ENCODE peak calls at places on chromosomes 7 and 10, in seven cellular contexts. K is adrenal gland, W is NB4, V is fibroblast of the aortic adventitia, B is fibroblast of pulmonary artery, I is colonic mucosa, G is Panc1. Y is an unnamed sample.

GRCh38 chr7:38374507-38374906 is 101.1 kb upstream of the TARP start:
- DNase-seq in K (peak; percentile 62), W (peak; percentile 75), V (peak; percentile 48), B (peak; percentile 63), I (no peak), G (no peak), Y (peak; percentile 38)

GRCh38 chr7:133623716-133624115 is 370.8 kb downstream of the EXOC4 start:
- DNase-seq in K (no peak), W (no peak), V (no peak), B (no peak), I (no peak), G (no peak), Y (no peak)

GRCh38 chr7:81721428-81721827 is 48.4 kb downstream of the HGF start:
- DNase-seq in K (no peak), W (no peak), V (no peak), B (peak; percentile 17), I (no peak), G (no peak), Y (no peak)

GRCh38 chr7:153061913-153062528 is 302.5 kb downstream of the ACTR3B start:
- DNase-seq in K (peak; percentile 4), W (peak; percentile 48), V (no peak), B (no peak), I (no peak), G (no peak), Y (peak; percentile 1)

GRCh38 chr7:31370610-31371009 is 30.1 kb upstream of the NEUROD6 start:
- DNase-seq in K (no peak), W (no peak), V (peak; percentile 36), B (no peak), I (no peak), G (no peak), Y (no peak)

GRCh38 chr10:13238271-13239077 is 4.3 kb upstream of the UCMA start:
- DNase-seq in K (no peak), W (no peak), V (no peak), B (no peak), I (no peak), G (no peak), Y (no peak)

GRCh38 chr10:88097092-88097894 is 233.9 kb downstream of the PTEN start:
- DNase-seq in K (no peak), W (peak; percentile 67), V (no peak), B (peak; percentile 38), I (no peak), G (no peak), Y (no peak)

GRCh38 chr10:26903818-26904217 is 43.1 kb upstream of the ABI1 start:
- DNase-seq in K (no peak), W (no peak), V (no peak), B (no peak), I (no peak), G (no peak), Y (no peak)

GRCh38 chr7:71244023-71244422 is 112.1 kb downstream of the GALNT17 start:
- DNase-seq in K (no peak), W (no peak), V (no peak), B (no peak), I (no peak), G (no peak), Y (no peak)

GRCh38 chr10:112804036-112804435 is 146.0 kb upstream of the TCF7L2 start:
- DNase-seq in K (no peak), W (no peak), V (no peak), B (no peak), I (peak; percentile 71), G (no peak), Y (no peak)

GRCh38 chr10:10798543-10799192 is 219.0 kb upstream of the CELF2 start:
- DNase-seq in K (no peak), W (no peak), V (peak; percentile 61), B (no peak), I (no peak), G (no peak), Y (no peak)

GRCh38 chr10:114694735-114695134 is 36.7 kb upstream of the ABLIM1 start:
- DNase-seq in K (peak; percentile 49), W (peak; percentile 56), V (no peak), B (peak; percentile 41), I (peak; percentile 52), G (no peak), Y (peak; percentile 60)

GRCh38 chr7:95430864-95431263 is 4.0 kb downstream of the PON2 start:
- DNase-seq in K (no peak), W (no peak), V (no peak), B (peak; percentile 56), I (peak; percentile 50), G (no peak), Y (peak; percentile 95)

GRCh38 chr7:149317986-149318672 is 56.1 kb downstream of the ZNF783 start:
- DNase-seq in K (no peak), W (no peak), V (no peak), B (no peak), I (no peak), G (no peak), Y (no peak)

GRCh38 chr7:129054438-129055293 is at the start of gene TNPO3:
- DNase-seq in K (peak; percentile 95), W (peak; percentile 97), V (peak; percentile 92), B (peak; percentile 91), I (peak; percentile 98), G (peak; percentile 89), Y (peak; percentile 94)

GRCh38 chr10:62726142-62726541 is 78.4 kb upstream of the ADO start:
- DNase-seq in K (no peak), W (no peak), V (no peak), B (no peak), I (no peak), G (no peak), Y (no peak)

GRCh38 chr7:29325508-29325907 is 130.9 kb downstream of the CHN2 start:
- DNase-seq in K (no peak), W (no peak), V (no peak), B (no peak), I (peak; percentile 36), G (no peak), Y (no peak)

GRCh38 chr7:26388256-26388655 is 96.6 kb downstream of the SNX10 start:
- DNase-seq in K (no peak), W (peak; percentile 31), V (no peak), B (no peak), I (no peak), G (no peak), Y (no peak)

GRCh38 chr7:46754135-46754730 is 827.7 kb downstream of the TNS3 start:
- DNase-seq in K (no peak), W (no peak), V (peak; percentile 90), B (peak; percentile 62), I (no peak), G (no peak), Y (peak; percentile 81)

GRCh38 chr7:148264933-148265557 is 325.5 kb upstream of the C7orf33 start:
- DNase-seq in K (peak; percentile 21), W (peak; percentile 58), V (peak; percentile 33), B (peak; percentile 58), I (no peak), G (peak; percentile 25), Y (peak; percentile 51)

GRCh38 chr7:122546496-122546895 is 152.4 kb downstream of the RNF133 start:
- DNase-seq in K (peak; percentile 47), W (no peak), V (peak; percentile 27), B (peak; percentile 14), I (no peak), G (no peak), Y (peak; percentile 27)

GRCh38 chr7:12030116-12030515 is 181.0 kb upstream of the TMEM106B start:
- DNase-seq in K (no peak), W (no peak), V (peak; percentile 11), B (no peak), I (no peak), G (no peak), Y (no peak)

GRCh38 chr7:104106106-104106505 is 101.7 kb downstream of the ORC5 start:
- DNase-seq in K (no peak), W (peak; percentile 18), V (peak; percentile 46), B (peak; percentile 48), I (no peak), G (no peak), Y (peak; percentile 17)

GRCh38 chr10:98267894-98268693 is at the start of gene LOXL4:
- DNase-seq in K (peak; percentile 29), W (peak; percentile 78), V (peak; percentile 37), B (peak; percentile 7), I (no peak), G (no peak), Y (no peak)

GRCh38 chr10:117339569-117339968 is 35.7 kb downstream of the PDZD8 start:
- DNase-seq in K (peak; percentile 19), W (no peak), V (peak; percentile 70), B (peak; percentile 74), I (no peak), G (no peak), Y (peak; percentile 75)

GRCh38 chr7:148650232-148650858 is 48.4 kb upstream of the CUL1 start:
- DNase-seq in K (no peak), W (no peak), V (peak; percentile 66), B (peak; percentile 68), I (no peak), G (no peak), Y (no peak)

GRCh38 chr10:23075672-23076071 is 19.7 kb upstream of the MSRB2 start:
- DNase-seq in K (no peak), W (no peak), V (no peak), B (no peak), I (no peak), G (no peak), Y (no peak)

GRCh38 chr7:151859111-151859947 is 17.6 kb downstream of the PRKAG2 start:
- DNase-seq in K (no peak), W (no peak), V (no peak), B (no peak), I (no peak), G (no peak), Y (peak; percentile 30)

GRCh38 chr10:124152781-124153600 is 59.6 kb upstream of the CHST15 start:
- DNase-seq in K (peak; percentile 42), W (peak; percentile 36), V (peak; percentile 79), B (peak; percentile 73), I (peak; percentile 63), G (peak; percentile 87), Y (peak; percentile 99)
- TF ChIP-seq CTCF in K (no peak), W (no peak), V (no peak), B (no peak), I (no peak), G (no peak), Y (no peak)

DNA sequence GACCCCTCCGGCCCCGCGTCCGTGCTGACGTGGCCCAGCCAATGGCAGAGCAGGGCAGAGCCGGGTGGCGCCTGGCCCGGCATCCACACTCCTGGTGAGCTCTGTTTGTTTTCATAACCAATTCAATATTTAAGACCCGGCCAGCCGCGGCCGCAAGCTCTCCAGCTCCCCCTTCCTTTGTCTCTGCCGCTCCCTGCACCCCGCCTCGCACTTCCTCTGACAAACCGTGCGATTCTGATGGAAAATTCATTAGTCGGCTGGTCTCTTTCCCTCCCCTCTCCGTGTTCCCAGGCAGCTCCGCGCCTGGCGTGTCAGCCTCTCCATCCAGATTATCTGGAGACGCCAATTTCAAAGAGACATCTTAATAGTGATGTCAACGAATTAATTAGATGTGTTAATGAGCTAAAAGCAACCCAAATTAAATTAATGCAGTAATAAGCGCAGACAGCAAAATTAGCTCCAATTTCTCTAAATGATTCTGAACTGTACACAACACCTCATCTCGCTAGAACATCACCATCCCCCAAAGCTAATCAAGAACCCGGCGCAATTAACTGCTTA is 55.3 kb downstream of the MICALL2 start:
- DNase-seq in K (no peak), W (peak; percentile 84), V (peak; percentile 61), B (peak; percentile 54), I (no peak), G (no peak), Y (no peak)
- TF ChIP-seq CTCF in K (no peak), W (peak; percentile 53), V (peak; percentile 33), B (peak; percentile 12), I (no peak), G (no peak), Y (no peak)

GRCh38 chr10:19488592-19489280 is 327.5 kb upstream of the PLXDC2 start:
- DNase-seq in K (peak; percentile 13), W (no peak), V (peak; percentile 25), B (no peak), I (no peak), G (no peak), Y (no peak)
- TF ChIP-seq CTCF in K (peak; percentile 42), W (no peak), V (peak; percentile 12), B (no peak), I (no peak), G (no peak), Y (no peak)

GRCh38 chr7:4661871-4662270 is 20.2 kb upstream of the FOXK1 start:
- DNase-seq in K (no peak), W (no peak), V (peak; percentile 62), B (peak; percentile 60), I (no peak), G (no peak), Y (no peak)
- TF ChIP-seq CTCF in K (no peak), W (no peak), V (no peak), B (no peak), I (no peak), G (no peak), Y (no peak)

Y was measured in MCF 10A.